ENCODE peak calls at places on chromosomes 16 and 17, in nine cellular contexts. One of them, this sample, is unnamed.
A peak's percentile ranks its signal among the peaks of the same experiment; 100 is the strongest.

GRCh38 chr16:65731840-65732239 is 610.0 kb upstream of the CDH11 start:
- DNase-seq in IMR-90: peak; percentile 3
- DNase-seq in transverse colon: no peak
- DNase-seq in heart left ventricle: no peak
- DNase-seq in adrenal gland: no peak
- DNase-seq in ovary: no peak
- DNase-seq in A549: no peak
- DNase-seq in stomach: no peak
- DNase-seq in tibial nerve: no peak
- DNase-seq in this sample: no peak

GRCh38 chr16:46929378-46930332 is 43.8 kb downstream of the DNAJA2 start:
- DNase-seq in adrenal gland: peak; percentile 79
- DNase-seq in IMR-90: peak; percentile 45
- DNase-seq in stomach: peak; percentile 80
- DNase-seq in A549: peak; percentile 62
- DNase-seq in ovary: peak; percentile 66
- DNase-seq in transverse colon: peak; percentile 73
- DNase-seq in heart left ventricle: peak; percentile 57
- DNase-seq in tibial nerve: peak; percentile 30
- DNase-seq in this sample: no peak

GRCh38 chr17:72984145-72984924 is 108.2 kb downstream of the SLC39A11 start:
- DNase-seq in heart left ventricle: no peak
- DNase-seq in stomach: no peak
- DNase-seq in ovary: no peak
- DNase-seq in IMR-90: peak; percentile 98
- DNase-seq in A549: no peak
- DNase-seq in tibial nerve: no peak
- DNase-seq in adrenal gland: no peak
- DNase-seq in transverse colon: no peak
- DNase-seq in this sample: no peak

GRCh38 chr16:22855231-22855630 is 41.3 kb downstream of the HS3ST2 start:
- DNase-seq in heart left ventricle: no peak
- DNase-seq in tibial nerve: no peak
- DNase-seq in A549: no peak
- DNase-seq in stomach: no peak
- DNase-seq in transverse colon: no peak
- DNase-seq in adrenal gland: no peak
- DNase-seq in ovary: no peak
- DNase-seq in IMR-90: no peak
- DNase-seq in this sample: no peak

GRCh38 chr17:31857920-31858646 is 961 bp downstream of the COPRS start:
- DNase-seq in adrenal gland: no peak
- DNase-seq in tibial nerve: no peak
- DNase-seq in heart left ventricle: no peak
- DNase-seq in transverse colon: no peak
- DNase-seq in A549: no peak
- DNase-seq in ovary: no peak
- DNase-seq in IMR-90: no peak
- DNase-seq in stomach: no peak
- DNase-seq in this sample: no peak

GRCh38 chr16:569445-570254 is at the start of gene PIGQ:
- DNase-seq in stomach: peak; percentile 64
- DNase-seq in IMR-90: peak; percentile 35
- DNase-seq in heart left ventricle: peak; percentile 78
- DNase-seq in adrenal gland: peak; percentile 92
- DNase-seq in tibial nerve: no peak
- DNase-seq in transverse colon: peak; percentile 63
- DNase-seq in ovary: peak; percentile 83
- DNase-seq in A549: peak; percentile 64
- DNase-seq in this sample: no peak

GRCh38 chr16:86761117-86761971 is 183.0 kb downstream of the FOXL1 start:
- DNase-seq in adrenal gland: peak; percentile 34
- DNase-seq in IMR-90: peak; percentile 68
- DNase-seq in heart left ventricle: peak; percentile 71
- DNase-seq in transverse colon: peak; percentile 32
- DNase-seq in A549: peak; percentile 69
- DNase-seq in stomach: peak; percentile 36
- DNase-seq in ovary: no peak
- DNase-seq in tibial nerve: peak; percentile 49
- DNase-seq in this sample: no peak

GRCh38 chr17:5123343-5124124 is 7.7 kb downstream of the USP6 start:
- DNase-seq in transverse colon: no peak
- DNase-seq in stomach: peak; percentile 20
- DNase-seq in IMR-90: no peak
- DNase-seq in tibial nerve: no peak
- DNase-seq in A549: no peak
- DNase-seq in adrenal gland: no peak
- DNase-seq in ovary: peak; percentile 18
- DNase-seq in heart left ventricle: no peak
- DNase-seq in this sample: no peak

GRCh38 chr17:82603981-82604448 is 44.2 kb downstream of the WDR45B start:
- DNase-seq in IMR-90: peak; percentile 38
- DNase-seq in A549: no peak
- DNase-seq in stomach: peak; percentile 50
- DNase-seq in tibial nerve: peak; percentile 56
- DNase-seq in heart left ventricle: peak; percentile 79
- DNase-seq in ovary: no peak
- DNase-seq in adrenal gland: peak; percentile 84
- DNase-seq in transverse colon: peak; percentile 74
- DNase-seq in this sample: no peak

GRCh38 chr17:35804658-35805192 is 4.6 kb upstream of the TAF15 start:
- DNase-seq in adrenal gland: peak; percentile 75
- DNase-seq in A549: peak; percentile 95
- DNase-seq in heart left ventricle: no peak
- DNase-seq in tibial nerve: no peak
- DNase-seq in ovary: no peak
- DNase-seq in stomach: peak; percentile 44
- DNase-seq in IMR-90: peak; percentile 92
- DNase-seq in transverse colon: peak; percentile 50
- DNase-seq in this sample: no peak

GRCh38 chr16:50641818-50642187 is 39.3 kb downstream of the SNX20 start:
- DNase-seq in A549: no peak
- DNase-seq in adrenal gland: no peak
- DNase-seq in heart left ventricle: no peak
- DNase-seq in transverse colon: no peak
- DNase-seq in ovary: no peak
- DNase-seq in tibial nerve: no peak
- DNase-seq in IMR-90: no peak
- DNase-seq in stomach: no peak
- DNase-seq in this sample: no peak

GRCh38 chr17:15431766-15432165 is 35.7 kb downstream of the CDRT4 start:
- DNase-seq in stomach: no peak
- DNase-seq in ovary: no peak
- DNase-seq in adrenal gland: no peak
- DNase-seq in tibial nerve: no peak
- DNase-seq in transverse colon: no peak
- DNase-seq in IMR-90: no peak
- DNase-seq in A549: no peak
- DNase-seq in heart left ventricle: no peak
- DNase-seq in this sample: no peak

GRCh38 chr17:10516638-10517037 is 1.7 kb downstream of the MYH1 start:
- DNase-seq in transverse colon: no peak
- DNase-seq in tibial nerve: no peak
- DNase-seq in adrenal gland: no peak
- DNase-seq in A549: no peak
- DNase-seq in ovary: no peak
- DNase-seq in heart left ventricle: no peak
- DNase-seq in IMR-90: no peak
- DNase-seq in stomach: no peak
- DNase-seq in this sample: no peak
- TF ChIP-seq CTCF in transverse colon: no peak
- TF ChIP-seq CTCF in tibial nerve: no peak
- TF ChIP-seq CTCF in adrenal gland: no peak
- TF ChIP-seq CTCF in A549: no peak
- TF ChIP-seq CTCF in ovary: no peak
- TF ChIP-seq CTCF in heart left ventricle: no peak
- TF ChIP-seq CTCF in IMR-90: no peak
- TF ChIP-seq CTCF in stomach: no peak
- TF ChIP-seq CTCF in this sample: no peak

DNA sequence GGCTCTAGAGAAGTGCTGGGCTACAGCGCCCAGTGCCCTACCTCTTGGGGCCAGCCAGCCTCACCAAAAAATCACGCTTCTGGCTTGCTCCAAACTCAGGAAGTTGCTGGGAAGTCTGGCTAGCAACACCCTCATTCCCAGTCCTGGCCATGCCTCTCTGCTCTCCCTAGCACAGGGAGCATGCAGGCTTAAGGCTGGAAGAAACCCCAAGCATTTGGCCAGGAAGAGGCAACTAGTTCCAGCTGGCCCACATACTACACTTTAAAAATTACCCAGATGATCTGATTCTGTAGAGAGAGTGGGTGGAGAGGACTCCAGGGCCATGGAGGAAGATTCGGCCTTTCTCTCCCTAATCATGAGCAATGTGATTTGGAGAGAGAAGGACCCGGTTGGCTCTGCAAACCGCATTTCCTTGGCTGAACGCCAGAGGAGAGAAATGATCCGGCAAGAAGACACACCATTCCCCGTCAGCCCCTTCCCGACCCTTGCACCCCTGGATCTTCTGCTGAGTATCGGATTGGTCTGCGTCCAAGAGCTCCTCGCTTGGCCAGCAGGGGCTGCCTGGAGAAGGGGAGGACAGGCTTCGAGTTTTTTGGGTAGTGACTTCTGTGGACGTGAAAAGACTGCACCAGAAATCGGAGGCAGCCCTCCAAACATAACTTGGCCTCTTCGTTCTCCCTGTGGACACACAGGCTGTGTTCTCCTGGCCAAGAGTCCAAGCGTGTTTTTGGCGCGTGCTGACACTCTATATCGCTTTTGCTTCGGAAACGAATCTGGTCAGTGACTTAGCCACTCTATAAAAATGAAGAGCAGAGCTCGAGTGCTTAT is 406.3 kb downstream of the WWOX start:
- DNase-seq in A549: no peak
- DNase-seq in ovary: peak; percentile 90
- DNase-seq in tibial nerve: peak; percentile 35
- DNase-seq in transverse colon: peak; percentile 30
- DNase-seq in stomach: peak; percentile 33
- DNase-seq in IMR-90: no peak
- DNase-seq in adrenal gland: peak; percentile 46
- DNase-seq in heart left ventricle: peak; percentile 82
- DNase-seq in this sample: no peak
- TF ChIP-seq POLR2A in A549: no peak
- TF ChIP-seq POLR2A in ovary: no peak
- TF ChIP-seq POLR2A in tibial nerve: no peak
- TF ChIP-seq POLR2A in transverse colon: no peak
- TF ChIP-seq POLR2A in stomach: no peak
- TF ChIP-seq POLR2A in IMR-90: no peak
- TF ChIP-seq POLR2A in adrenal gland: no peak
- TF ChIP-seq POLR2A in heart left ventricle: no peak
- TF ChIP-seq POLR2A in this sample: no peak

GRCh38 chr17:43353364-43353763 is 45.4 kb upstream of the ARL4D start:
- DNase-seq in A549: no peak
- DNase-seq in heart left ventricle: no peak
- DNase-seq in tibial nerve: no peak
- DNase-seq in IMR-90: no peak
- DNase-seq in transverse colon: no peak
- DNase-seq in stomach: no peak
- DNase-seq in ovary: no peak
- DNase-seq in adrenal gland: no peak
- DNase-seq in this sample: no peak
- H3K4me1 ChIP-seq in A549: peaks cover 13% of the 10 kb centered on the region
- H3K4me1 ChIP-seq in heart left ventricle: no peaks in the 10 kb centered on the region
- H3K4me1 ChIP-seq in tibial nerve: no peaks in the 10 kb centered on the region
- H3K4me1 ChIP-seq in IMR-90: peaks cover 7% of the 10 kb centered on the region
- H3K4me1 ChIP-seq in transverse colon: no peaks in the 10 kb centered on the region
- H3K4me1 ChIP-seq in stomach: no peaks in the 10 kb centered on the region
- H3K4me1 ChIP-seq in ovary: no peaks in the 10 kb centered on the region
- H3K4me1 ChIP-seq in adrenal gland: no peaks in the 10 kb centered on the region
- H3K4me1 ChIP-seq in this sample: no peaks in the 10 kb centered on the region

DNA sequence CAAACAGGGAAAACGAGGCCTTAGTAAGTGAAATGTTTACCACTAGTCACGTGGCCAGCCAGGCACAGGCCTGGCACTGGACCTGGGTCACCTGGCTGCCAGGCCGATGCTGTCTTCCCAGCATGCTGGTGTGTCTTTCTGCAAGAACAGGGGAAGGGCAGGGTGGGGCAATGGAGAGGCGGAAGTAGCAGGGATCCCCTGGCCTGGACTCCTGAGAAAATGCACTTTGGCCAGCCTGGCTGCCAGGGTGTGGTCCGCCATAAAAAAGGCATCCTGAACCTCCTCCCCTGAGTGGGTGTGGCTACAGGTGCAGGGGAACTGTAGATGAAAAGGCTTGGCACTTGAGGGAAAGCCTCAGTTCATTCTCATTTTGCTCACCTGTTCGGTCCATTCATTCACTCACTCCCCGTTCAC is 1.0 kb upstream of the ANKRD40CL start:
- DNase-seq in ovary: peak; percentile 10
- DNase-seq in tibial nerve: no peak
- DNase-seq in IMR-90: no peak
- DNase-seq in stomach: peak; percentile 88
- DNase-seq in heart left ventricle: no peak
- DNase-seq in adrenal gland: no peak
- DNase-seq in A549: peak; percentile 86
- DNase-seq in transverse colon: peak; percentile 95
- DNase-seq in this sample: no peak
- TF ChIP-seq CTCF in ovary: no peak
- TF ChIP-seq CTCF in tibial nerve: no peak
- TF ChIP-seq CTCF in IMR-90: no peak
- TF ChIP-seq CTCF in stomach: no peak
- TF ChIP-seq CTCF in heart left ventricle: no peak
- TF ChIP-seq CTCF in adrenal gland: no peak
- TF ChIP-seq CTCF in A549: no peak
- TF ChIP-seq CTCF in transverse colon: no peak
- TF ChIP-seq CTCF in this sample: no peak

DNA sequence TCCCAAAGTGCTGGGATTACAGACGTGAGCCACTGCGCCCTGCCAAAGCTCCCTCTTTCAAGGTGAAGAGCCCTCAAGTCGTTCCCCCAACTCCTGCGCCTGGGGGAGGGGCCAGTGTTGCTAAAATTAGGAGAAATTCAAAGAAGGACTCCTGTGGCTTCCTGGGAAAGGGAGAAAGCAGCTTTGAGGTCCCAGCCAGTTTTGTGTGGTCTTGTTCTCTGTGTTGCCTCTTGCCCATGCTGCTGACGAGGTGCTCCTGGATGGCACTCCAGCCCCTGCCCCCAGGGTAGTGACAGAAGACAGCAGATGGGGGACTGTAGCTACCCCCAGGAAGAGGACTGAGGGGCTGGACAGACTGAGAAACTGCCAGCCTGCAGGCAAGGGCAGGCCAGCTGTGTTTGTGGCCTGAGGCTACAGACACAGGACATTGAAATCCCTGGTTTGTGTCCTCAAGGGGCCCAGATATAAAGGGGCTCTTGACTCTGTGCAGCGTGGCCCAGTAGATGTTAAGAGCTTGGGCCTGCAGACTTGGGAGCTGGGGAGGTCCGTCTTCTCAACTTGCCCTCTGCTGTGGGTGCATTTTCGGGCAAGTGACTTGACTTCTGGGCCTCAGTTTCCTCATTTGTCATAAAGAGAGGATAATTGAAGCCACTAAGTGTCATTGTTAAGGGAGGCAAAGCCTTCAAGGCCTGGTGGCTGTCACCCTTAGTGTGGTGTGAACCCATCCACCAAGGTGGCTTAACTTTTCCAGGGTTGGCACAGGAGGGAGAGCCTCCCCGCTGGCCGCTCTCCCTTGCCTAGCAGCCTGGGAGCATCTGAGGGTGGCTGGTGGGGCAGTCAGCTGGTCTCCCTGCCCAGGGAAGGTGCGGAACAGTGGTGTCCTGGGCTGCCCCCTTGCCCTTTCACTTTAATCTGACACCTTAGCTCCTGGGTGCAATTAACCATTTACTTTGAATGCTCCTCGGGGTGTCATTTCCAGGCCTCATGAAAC is 4.1 kb downstream of the UBALD2 start:
- DNase-seq in transverse colon: no peak
- DNase-seq in IMR-90: no peak
- DNase-seq in heart left ventricle: no peak
- DNase-seq in stomach: no peak
- DNase-seq in adrenal gland: no peak
- DNase-seq in A549: no peak
- DNase-seq in ovary: no peak
- DNase-seq in tibial nerve: no peak
- DNase-seq in this sample: no peak
- TF ChIP-seq POLR2A in transverse colon: no peak
- TF ChIP-seq POLR2A in IMR-90: no peak
- TF ChIP-seq POLR2A in heart left ventricle: no peak
- TF ChIP-seq POLR2A in stomach: no peak
- TF ChIP-seq POLR2A in adrenal gland: no peak
- TF ChIP-seq POLR2A in A549: no peak
- TF ChIP-seq POLR2A in ovary: no peak
- TF ChIP-seq POLR2A in tibial nerve: no peak
- TF ChIP-seq POLR2A in this sample: no peak

This sample was measured in esophagus squamous epithelium.